ENCODE peak calls at places on chromosome 5, in six cellular contexts. One of them, this sample, is unnamed.

GRCh38 chr5:61319388-61320146 is 12.5 kb upstream of the ZSWIM6 start:
- DNase-seq in left cardiac atrium: no peak
- DNase-seq in ACHN: no peak
- DNase-seq in fibroblast of lung: no peak
- DNase-seq in kidney tubule cell: peak
- DNase-seq in upper lobe of right lung: no peak
- DNase-seq in this sample: no peak

GRCh38 chr5:140348104-140348503 is 1.7 kb upstream of the HBEGF start:
- DNase-seq in left cardiac atrium: no peak
- DNase-seq in ACHN: no peak
- DNase-seq in fibroblast of lung: no peak
- DNase-seq in kidney tubule cell: no peak
- DNase-seq in upper lobe of right lung: no peak
- DNase-seq in this sample: no peak

GRCh38 chr5:75496026-75496425 is 15.4 kb downstream of the CERT1 start:
- DNase-seq in left cardiac atrium: no peak
- DNase-seq in ACHN: no peak
- DNase-seq in fibroblast of lung: no peak
- DNase-seq in kidney tubule cell: no peak
- DNase-seq in upper lobe of right lung: no peak
- DNase-seq in this sample: no peak

GRCh38 chr5:176619203-176619568 is 9.2 kb upstream of the GPRIN1 start:
- DNase-seq in left cardiac atrium: peak
- DNase-seq in ACHN: peak
- DNase-seq in fibroblast of lung: peak
- DNase-seq in kidney tubule cell: peak
- DNase-seq in upper lobe of right lung: peak
- DNase-seq in this sample: peak

GRCh38 chr5:177357459-177358332 is at the start of gene RGS14:
- DNase-seq in left cardiac atrium: no peak
- DNase-seq in ACHN: no peak
- DNase-seq in fibroblast of lung: no peak
- DNase-seq in kidney tubule cell: peak
- DNase-seq in upper lobe of right lung: no peak
- DNase-seq in this sample: peak

GRCh38 chr5:33230467-33231078 is 210.2 kb upstream of the TARS1 start:
- DNase-seq in left cardiac atrium: peak
- DNase-seq in ACHN: no peak
- DNase-seq in fibroblast of lung: no peak
- DNase-seq in kidney tubule cell: no peak
- DNase-seq in upper lobe of right lung: no peak
- DNase-seq in this sample: no peak

GRCh38 chr5:134453016-134453415 is 41.3 kb upstream of the CDKN2AIPNL start:
- DNase-seq in left cardiac atrium: no peak
- DNase-seq in ACHN: no peak
- DNase-seq in fibroblast of lung: no peak
- DNase-seq in kidney tubule cell: no peak
- DNase-seq in upper lobe of right lung: no peak
- DNase-seq in this sample: no peak

GRCh38 chr5:73945505-73945904 is 319.5 kb downstream of the ARHGEF28 start:
- DNase-seq in left cardiac atrium: no peak
- DNase-seq in ACHN: peak
- DNase-seq in fibroblast of lung: no peak
- DNase-seq in kidney tubule cell: peak
- DNase-seq in upper lobe of right lung: no peak
- DNase-seq in this sample: no peak

GRCh38 chr5:110663525-110663924 is 62.9 kb downstream of the TMEM232 start:
- DNase-seq in left cardiac atrium: no peak
- DNase-seq in ACHN: no peak
- DNase-seq in fibroblast of lung: no peak
- DNase-seq in kidney tubule cell: no peak
- DNase-seq in upper lobe of right lung: no peak
- DNase-seq in this sample: no peak

GRCh38 chr5:34656700-34657549 is 797 bp downstream of the RAI14 start:
- DNase-seq in left cardiac atrium: peak
- DNase-seq in ACHN: peak
- DNase-seq in fibroblast of lung: no peak
- DNase-seq in kidney tubule cell: no peak
- DNase-seq in upper lobe of right lung: peak
- DNase-seq in this sample: no peak

GRCh38 chr5:98328015-98328414 is 445.4 kb upstream of the RGMB start:
- DNase-seq in left cardiac atrium: no peak
- DNase-seq in ACHN: no peak
- DNase-seq in fibroblast of lung: no peak
- DNase-seq in kidney tubule cell: no peak
- DNase-seq in upper lobe of right lung: no peak
- DNase-seq in this sample: no peak

This sample was measured in stromal cell of bone marrow.